ENCODE peak calls at places on chromosomes 13 and 19, in eight cellular contexts. Y is D721Med, J is lower leg skin, Z is neural progenitor cell, S is neural crest cell, R is OCI-LY7, U is cardiac muscle cell, G is ascending aorta. H is an unnamed sample.

GRCh38 chr19:19075126-19075525 is 11.3 kb downstream of the SLC25A42 start:
- DNase-seq in Y (no peak), J (no peak), Z (no peak), S (no peak), R (no peak), U (no peak), G (no peak), H (no peak)

GRCh38 chr13:25868483-25868882 is 183.3 kb downstream of the SHISA2 start:
- DNase-seq in Y (no peak), J (no peak), Z (no peak), S (no peak), R (no peak), U (no peak), G (no peak), H (no peak)

GRCh38 chr19:49468746-49469447 is 5.1 kb upstream of the FLT3LG start:
- DNase-seq in Y (no peak), J (peak), Z (peak), S (no peak), R (peak), U (peak), G (peak), H (no peak)

GRCh38 chr19:29201849-29202248 is 11.1 kb downstream of the UQCRFS1 start:
- DNase-seq in Y (no peak), J (no peak), Z (no peak), S (no peak), R (no peak), U (no peak), G (no peak), H (no peak)

GRCh38 chr13:24698686-24699085 is 18.5 kb downstream of the ATP12A start:
- DNase-seq in Y (no peak), J (no peak), Z (no peak), S (no peak), R (no peak), U (no peak), G (no peak), H (no peak)

GRCh38 chr13:89490661-89491060 is 1819.5 kb downstream of the SLITRK5 start:
- DNase-seq in Y (no peak), J (no peak), Z (no peak), S (no peak), R (no peak), U (no peak), G (no peak), H (no peak)

GRCh38 chr19:11446652-11447301 is 11.3 kb downstream of the PRKCSH start:
- DNase-seq in Y (peak), J (no peak), Z (peak), S (peak), R (peak), U (peak), G (no peak), H (no peak)

GRCh38 chr13:112513761-112514160 is 74.2 kb downstream of the TUBGCP3 start:
- DNase-seq in Y (no peak), J (no peak), Z (no peak), S (no peak), R (no peak), U (no peak), G (no peak), H (no peak)

GRCh38 chr13:25881946-25882574 is 169.8 kb downstream of the SHISA2 start:
- DNase-seq in Y (peak), J (no peak), Z (peak), S (peak), R (no peak), U (peak), G (no peak), H (no peak)

GRCh38 chr19:16203256-16204004 is 5.7 kb downstream of the AP1M1 start:
- DNase-seq in Y (no peak), J (no peak), Z (no peak), S (no peak), R (no peak), U (no peak), G (no peak), H (no peak)

GRCh38 chr13:46359731-46360130 is 27.3 kb downstream of the RUBCNL start:
- DNase-seq in Y (no peak), J (no peak), Z (no peak), S (no peak), R (no peak), U (no peak), G (no peak), H (no peak)

GRCh38 chr19:42465827-42466280 is 23.1 kb upstream of the CXCL17 start:
- DNase-seq in Y (no peak), J (no peak), Z (no peak), S (no peak), R (peak), U (no peak), G (no peak), H (no peak)
- TF ChIP-seq CTCF in Y (no peak), J (no peak), Z (no peak), S (no peak), R (peak), U (no peak), G (no peak), H (no peak)

GRCh38 chr13:28469316-28469715 is 25.6 kb downstream of the FLT1 start:
- DNase-seq in Y (no peak), J (no peak), Z (no peak), S (no peak), R (no peak), U (no peak), G (no peak), H (no peak)

GRCh38 chr13:28470286-28470685 is 24.6 kb downstream of the FLT1 start:
- DNase-seq in Y (no peak), J (no peak), Z (no peak), S (no peak), R (no peak), U (peak), G (no peak), H (no peak)

GRCh38 chr13:28467886-28468519 is 26.9 kb downstream of the FLT1 start:
- DNase-seq in Y (no peak), J (no peak), Z (no peak), S (no peak), R (no peak), U (peak), G (no peak), H (no peak)

GRCh38 chr13:28467034-28467433 is 27.9 kb downstream of the FLT1 start:
- DNase-seq in Y (no peak), J (no peak), Z (no peak), S (no peak), R (no peak), U (no peak), G (no peak), H (no peak)

GRCh38 chr13:28468520-28468915 is 26.4 kb downstream of the FLT1 start:
- DNase-seq in Y (no peak), J (no peak), Z (no peak), S (no peak), R (no peak), U (no peak), G (no peak), H (no peak)
- TF ChIP-seq CTCF in Y (no peak), J (no peak), Z (no peak), S (no peak), R (no peak), U (no peak), G (no peak), H (no peak)

GRCh38 chr13:97366172-97366688 is 67.7 kb upstream of the RAP2A start:
- DNase-seq in Y (no peak), J (no peak), Z (no peak), S (no peak), R (no peak), U (no peak), G (no peak), H (no peak)
- TF ChIP-seq CTCF in Y (no peak), J (no peak), Z (peak), S (peak), R (no peak), U (peak), G (no peak), H (no peak)

GRCh38 chr13:28819748-28820098 is 416 bp upstream of the MTUS2 start:
- DNase-seq in Y (peak), J (no peak), Z (peak), S (peak), R (no peak), U (peak), G (peak), H (no peak)
- TF ChIP-seq CTCF in Y (peak), J (no peak), Z (peak), S (peak), R (no peak), U (no peak), G (no peak), H (peak)

GRCh38 chr13:79548886-79549285 is 67.9 kb downstream of the NDFIP2 start:
- DNase-seq in Y (no peak), J (no peak), Z (no peak), S (no peak), R (no peak), U (peak), G (no peak), H (no peak)
- TF ChIP-seq CTCF in Y (peak), J (no peak), Z (peak), S (peak), R (peak), U (peak), G (no peak), H (peak)

DNA sequence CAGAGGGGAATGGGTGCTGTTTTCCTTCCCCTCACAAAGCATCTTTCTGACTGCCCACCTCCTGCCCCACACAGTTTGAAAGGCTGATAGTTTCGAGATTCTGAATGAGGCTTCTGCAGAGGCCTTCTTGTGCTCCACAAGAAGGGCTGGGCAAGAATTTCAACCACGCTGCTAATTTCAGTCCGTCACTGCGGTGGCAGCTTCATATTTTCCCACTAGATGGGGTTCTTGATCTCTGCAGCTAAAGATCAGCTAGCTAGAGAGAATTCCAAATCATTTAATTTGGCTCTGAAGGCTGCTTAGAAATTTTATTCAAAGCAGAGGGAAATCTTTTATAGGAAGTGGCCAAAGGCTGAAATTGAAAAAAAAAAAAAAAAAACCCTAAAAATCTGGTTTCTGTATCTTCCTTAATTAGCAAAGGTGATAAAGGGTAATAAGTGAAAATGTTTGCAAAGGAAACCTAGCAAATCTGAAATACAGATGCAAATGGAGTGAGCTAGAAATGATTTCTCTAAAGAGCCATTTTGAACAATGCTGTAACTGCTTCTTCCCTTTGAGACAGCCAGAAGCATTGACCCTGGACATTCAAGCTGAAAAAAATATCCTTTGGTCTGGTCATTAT is 38.0 kb upstream of the C13orf42 start:
- DNase-seq in Y (no peak), J (no peak), Z (peak), S (peak), R (peak), U (peak), G (no peak), H (peak)
- TF ChIP-seq CTCF in Y (peak), J (no peak), Z (peak), S (peak), R (peak), U (peak), G (peak), H (peak)

GRCh38 chr19:8832132-8833021 is at the start of the genes MBD3L1 and ZNF558:
- DNase-seq in Y (peak), J (peak), Z (peak), S (peak), R (peak), U (peak), G (peak), H (peak)
- TF ChIP-seq CTCF in Y (peak), J (no peak), Z (no peak), S (no peak), R (peak), U (peak), G (peak), H (no peak)

GRCh38 chr19:51096473-51097165 is 11.6 kb downstream of the CTU1 start:
- DNase-seq in Y (no peak), J (no peak), Z (peak), S (no peak), R (no peak), U (no peak), G (no peak), H (no peak)
- TF ChIP-seq CTCF in Y (peak), J (no peak), Z (peak), S (peak), R (no peak), U (peak), G (no peak), H (no peak)

GRCh38 chr19:51131780-51132680 is 7.3 kb downstream of the SIGLEC9 start:
- DNase-seq in Y (no peak), J (no peak), Z (peak), S (no peak), R (no peak), U (peak), G (peak), H (no peak)
- TF ChIP-seq CTCF in Y (no peak), J (no peak), Z (no peak), S (no peak), R (no peak), U (peak), G (no peak), H (no peak)

GRCh38 chr19:35288331-35288730 is 3.6 kb upstream of the MAG start:
- DNase-seq in Y (no peak), J (no peak), Z (no peak), S (no peak), R (no peak), U (no peak), G (no peak), H (no peak)
- TF ChIP-seq CTCF in Y (no peak), J (no peak), Z (no peak), S (no peak), R (no peak), U (no peak), G (no peak), H (no peak)